ENCODE peak calls at places on chromosome X, in ten cellular contexts. N is DMS79; Y is activated CD4-positive, alpha-beta T cell treated with anti-CD3 and anti-CD28 coated beads, Interleukin-2, amount 50 U/mL, for 24 hours; A is left ventricle myocardium inferior; V is activated T-cell treated with anti-CD3 and anti-CD28 coated beads, Interleukin-2, amount 50 U/mL, for 48 hours; G is activated T-helper 1 cell treated with Interleukin-2 at 50 U/mL for 16 hours; S is A172; L is H54; U is suprapubic skin; T is COR-L47. J is an unnamed sample.

GRCh38 chrX:57918750-57919436 is 8.6 kb upstream of the ZXDA start:
- DNase-seq in N (no peak), Y (no peak), A (peak), V (peak), G (no peak), S (no peak), L (no peak), U (no peak), T (no peak), J (no peak)

GRCh38 chrX:103783971-103784370 is 7.3 kb downstream of the PLP1 start:
- DNase-seq in N (peak), Y (no peak), A (no peak), V (no peak), G (no peak), S (no peak), L (no peak), U (no peak), T (no peak), J (no peak)

GRCh38 chrX:57951666-57952319 is 41.5 kb upstream of the ZXDA start:
- DNase-seq in N (no peak), Y (no peak), A (peak), V (no peak), G (no peak), S (no peak), L (no peak), U (no peak), T (no peak), J (no peak)

GRCh38 chrX:120749141-120749846 is 119.4 kb upstream of the C1GALT1C1 start:
- DNase-seq in N (no peak), Y (no peak), A (no peak), V (no peak), G (no peak), S (no peak), L (no peak), U (no peak), T (peak), J (no peak)

GRCh38 chrX:32289356-32289755 is 922.0 kb downstream of the DMD start:
- DNase-seq in N (no peak), Y (no peak), A (no peak), V (no peak), G (no peak), S (no peak), L (no peak), U (no peak), T (no peak), J (no peak)

GRCh38 chrX:16931371-16931770 is 15.1 kb upstream of the REPS2 start:
- DNase-seq in N (no peak), Y (no peak), A (no peak), V (no peak), G (no peak), S (no peak), L (no peak), U (no peak), T (no peak), J (no peak)

GRCh38 chrX:72313757-72314156 is 8.0 kb upstream of the CITED1 start:
- DNase-seq in N (no peak), Y (no peak), A (no peak), V (no peak), G (no peak), S (no peak), L (no peak), U (no peak), T (no peak), J (no peak)

GRCh38 chrX:91137881-91138280 is 296.8 kb upstream of the PABPC5 start:
- DNase-seq in N (no peak), Y (no peak), A (no peak), V (no peak), G (no peak), S (no peak), L (no peak), U (no peak), T (no peak), J (no peak)

GRCh38 chrX:114584434-114584943 is 603 bp downstream of the HTR2C start:
- DNase-seq in N (no peak), Y (no peak), A (no peak), V (no peak), G (no peak), S (no peak), L (no peak), U (peak), T (no peak), J (no peak)

GRCh38 chrX:102787283-102787682 is 66.7 kb downstream of the GPRASP3 start:
- DNase-seq in N (no peak), Y (no peak), A (no peak), V (no peak), G (no peak), S (no peak), L (no peak), U (no peak), T (no peak), J (no peak)

GRCh38 chrX:69109706-69110635 is 55.3 kb downstream of the PJA1 start:
- DNase-seq in N (no peak), Y (no peak), A (no peak), V (no peak), G (no peak), S (peak), L (peak), U (no peak), T (no peak), J (no peak)

GRCh38 chrX:129726307-129727111 is 12.3 kb upstream of the XPNPEP2 start:
- DNase-seq in N (no peak), Y (no peak), A (peak), V (peak), G (no peak), S (peak), L (peak), U (no peak), T (peak), J (peak)

GRCh38 chrX:5399403-5399802 is 829.3 kb downstream of the NLGN4X start:
- DNase-seq in N (no peak), Y (no peak), A (no peak), V (no peak), G (no peak), S (no peak), L (no peak), U (no peak), T (no peak), J (no peak)